ENCODE peak calls at places on chromosomes 16 and 17, in seven cellular contexts. D is thoracic aorta, S is fibroblast of villous mesenchyme, B is IMR-90, Z is fibroblast of lung, T is heart right ventricle, O is psoas muscle. G is an unnamed sample.

GRCh38 chr16:4369006-4369766 is 2.5 kb upstream of the VASN start:
- DNase-seq in T (peak; percentile 15), S (no peak), Z (no peak), B (peak; percentile 51), O (no peak), D (peak; percentile 54), G (no peak)

GRCh38 chr16:59060212-59060611 is 326.1 kb upstream of the GOT2 start:
- DNase-seq in D (no peak), S (peak; percentile 14), T (no peak), O (no peak), B (peak; percentile 84), Z (peak; percentile 30), G (no peak)

GRCh38 chr16:16048904-16049582 is 99.6 kb downstream of the ABCC1 start:
- DNase-seq in T (peak; percentile 41), B (no peak), S (no peak), Z (no peak), D (no peak), O (no peak), G (no peak)

GRCh38 chr17:55278173-55278748 is 13.5 kb downstream of the HLF start:
- DNase-seq in T (no peak), O (no peak), S (no peak), D (no peak), Z (no peak), B (no peak), G (no peak)

GRCh38 chr17:8473451-8474192 is 37.9 kb downstream of the NDEL1 start:
- DNase-seq in O (no peak), D (no peak), T (no peak), S (no peak), B (no peak), Z (no peak), G (no peak)

GRCh38 chr17:56679148-56679766 is 85.8 kb downstream of the NOG start:
- DNase-seq in O (peak; percentile 32), D (no peak), T (no peak), Z (peak; percentile 58), S (peak; percentile 35), B (peak; percentile 56), G (no peak)

GRCh38 chr16:4388275-4389021 is 16.8 kb downstream of the VASN start:
- DNase-seq in S (no peak), T (peak; percentile 62), Z (no peak), O (no peak), D (no peak), B (no peak), G (no peak)

GRCh38 chr16:12794486-12795399 is 8.9 kb downstream of the CPPED1 start:
- DNase-seq in T (peak; percentile 52), S (no peak), B (no peak), Z (no peak), O (no peak), D (no peak), G (no peak)

GRCh38 chr17:77440571-77440981 is 299.8 kb downstream of the SEC14L1 start:
- DNase-seq in O (no peak), S (no peak), Z (no peak), D (no peak), T (no peak), B (no peak), G (peak; percentile 29)

DNA sequence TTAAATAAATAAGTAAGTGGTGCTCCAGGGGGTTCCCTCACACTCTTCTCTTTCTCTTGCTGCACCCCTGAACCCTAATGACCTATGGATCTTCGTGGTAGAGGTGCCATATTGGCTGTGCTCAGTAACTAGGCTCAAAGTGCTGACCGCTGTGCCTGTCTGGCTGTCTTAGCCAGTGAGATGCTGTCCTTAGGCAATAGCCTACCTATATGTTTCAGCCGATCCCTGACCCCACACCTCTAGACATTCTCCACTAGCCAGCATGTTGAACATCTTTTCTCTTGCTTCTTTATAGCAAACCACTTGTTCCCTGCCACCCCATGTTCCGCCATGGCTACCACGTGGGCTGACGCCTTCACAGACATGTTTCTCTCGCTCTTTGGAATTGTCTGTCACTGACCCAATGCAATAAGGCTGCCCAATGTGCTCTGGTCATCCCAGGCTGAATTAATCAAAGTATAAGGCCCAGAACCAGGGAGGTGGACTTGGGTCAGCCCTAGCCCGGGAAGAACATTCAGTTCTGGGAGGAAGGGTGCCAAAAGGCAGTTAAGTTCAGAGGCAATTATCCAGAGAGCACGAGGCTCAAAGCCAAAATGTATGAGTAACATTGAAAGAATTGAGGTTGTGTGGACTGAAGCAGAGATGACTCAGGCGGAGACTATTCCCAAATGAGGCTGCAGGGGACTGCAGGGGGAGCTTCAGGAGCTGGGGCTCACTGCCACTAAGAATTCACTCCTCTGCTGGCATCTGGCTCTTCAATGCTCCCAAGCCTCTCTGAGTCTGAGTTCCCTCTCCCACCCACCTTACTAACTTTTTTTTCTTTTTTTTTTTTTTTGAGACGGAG is 28.7 kb upstream of the TNRC6A start:
- DNase-seq in T (peak; percentile 48), S (peak; percentile 95), O (peak; percentile 84), B (peak; percentile 98), D (peak; percentile 85), Z (peak; percentile 99), G (peak; percentile 60)
- TF ChIP-seq CTCF in T (peak; percentile 58), S (peak; percentile 43), O (peak; percentile 9), B (peak; percentile 51), D (no peak), Z (peak; percentile 36), G (peak; percentile 16)

GRCh38 chr16:57372372-57373116 is at the start of gene CX3CL1:
- DNase-seq in D (no peak), B (peak; percentile 39), O (no peak), S (peak; percentile 50), Z (no peak), T (peak; percentile 64), G (peak; percentile 76)
- TF ChIP-seq CTCF in D (peak; percentile 52), B (no peak), O (no peak), S (peak; percentile 8), Z (no peak), T (peak; percentile 64), G (no peak)

DNA sequence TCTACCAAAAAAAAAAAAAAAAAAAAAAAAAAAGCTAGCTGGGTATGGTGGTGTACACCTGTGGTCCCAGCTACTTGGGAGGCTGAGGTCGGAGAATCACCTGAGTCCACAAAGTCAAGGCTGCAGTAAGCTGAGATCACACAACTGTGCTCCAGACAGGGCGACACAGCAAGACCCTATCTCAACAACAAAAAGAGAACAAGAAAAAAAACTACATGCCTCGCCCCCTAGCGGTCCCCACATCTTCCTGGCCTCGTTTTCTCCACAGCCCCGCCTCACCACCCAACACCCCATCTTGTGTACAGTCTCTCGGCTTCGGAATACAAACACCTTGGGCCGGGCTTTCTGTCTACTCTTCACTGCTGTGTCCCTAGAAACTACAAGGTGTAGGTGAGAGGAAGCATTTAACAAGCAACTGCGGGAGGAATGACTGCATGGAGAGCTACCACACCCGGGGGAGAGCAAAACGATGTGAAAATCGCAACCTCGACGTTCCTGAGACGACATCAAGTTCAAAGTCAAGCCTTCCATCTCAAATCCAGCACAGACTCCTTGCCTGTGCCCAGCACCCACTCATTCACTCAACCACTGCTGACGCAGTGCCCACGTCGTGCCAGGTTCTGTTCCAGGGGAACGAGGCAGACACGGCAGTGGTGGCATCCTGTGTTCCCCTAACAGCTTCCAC is 9.0 kb downstream of the NTAN1 start:
- DNase-seq in B (no peak), O (no peak), S (no peak), D (no peak), T (no peak), Z (no peak), G (no peak)
- TF ChIP-seq CTCF in B (no peak), O (no peak), S (no peak), D (no peak), T (no peak), Z (no peak), G (no peak)

GRCh38 chr17:1058423-1059130 is 61.6 kb downstream of the TIMM22 start:
- DNase-seq in T (peak; percentile 80), D (no peak), B (peak; percentile 35), O (peak; percentile 72), Z (peak; percentile 32), S (peak; percentile 21), G (peak; percentile 65)
- TF ChIP-seq CTCF in T (peak; percentile 60), D (peak; percentile 54), B (peak; percentile 49), O (peak; percentile 45), Z (peak; percentile 7), S (peak; percentile 41), G (peak; percentile 40)

GRCh38 chr16:8796469-8797363 is 723 bp downstream of the TMEM186 start:
- DNase-seq in O (no peak), S (no peak), T (no peak), B (no peak), Z (no peak), D (no peak), G (no peak)
- TF ChIP-seq CTCF in O (no peak), S (no peak), T (no peak), B (no peak), Z (no peak), D (no peak), G (no peak)

DNA sequence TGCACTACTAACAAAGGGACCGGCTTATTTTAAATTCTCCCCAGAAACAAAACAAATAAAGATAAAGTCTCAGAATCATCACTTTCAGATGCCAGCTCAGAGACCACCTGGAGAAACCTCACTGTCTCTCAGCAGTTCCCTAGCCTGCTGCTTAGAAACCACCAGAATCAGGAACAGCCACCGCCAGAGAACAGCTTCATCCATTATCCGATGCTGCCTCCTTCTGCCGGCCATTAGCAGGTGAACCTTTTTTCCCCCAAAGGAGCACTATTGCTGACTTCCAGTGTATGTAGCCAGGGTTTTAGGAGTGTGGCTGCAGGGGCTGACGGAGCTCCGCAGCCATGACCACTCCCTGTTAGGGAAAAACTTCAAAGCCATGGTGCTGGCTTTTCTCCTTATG is 171.2 kb upstream of the DYNLRB2 start:
- DNase-seq in O (no peak), S (peak; percentile 52), D (no peak), B (peak; percentile 60), T (no peak), Z (peak; percentile 64), G (peak; percentile 34)
- TF ChIP-seq CTCF in O (no peak), S (peak; percentile 62), D (peak; percentile 53), B (peak; percentile 86), T (peak; percentile 56), Z (peak; percentile 68), G (peak; percentile 51)

GRCh38 chr17:2994441-2994840 is 69.0 kb downstream of the OR1D5 start:
- DNase-seq in T (no peak), D (no peak), S (no peak), O (no peak), B (no peak), Z (no peak), G (no peak)
- TF ChIP-seq CTCF in T (no peak), D (no peak), S (no peak), O (no peak), B (no peak), Z (no peak), G (no peak)

DNA sequence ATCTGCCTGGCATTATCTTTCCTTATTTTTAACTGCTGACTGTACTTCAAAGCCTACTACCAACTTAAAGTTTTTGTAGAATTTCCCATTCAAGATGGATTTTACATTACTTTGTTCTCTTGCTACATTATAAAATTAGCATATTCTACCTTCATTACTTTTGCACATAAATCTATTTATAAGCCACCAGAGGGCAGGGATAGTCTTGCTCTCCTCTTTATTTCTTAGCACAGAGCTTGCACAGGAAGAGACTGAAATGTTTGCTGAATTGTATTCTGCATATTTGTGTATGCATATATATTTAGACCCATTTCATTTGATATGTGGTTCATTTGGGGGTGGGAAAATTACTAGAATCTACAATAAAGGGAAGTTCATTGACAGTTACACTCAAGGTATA is 108.0 kb downstream of the SKAP1 start:
- DNase-seq in B (peak; percentile 29), D (no peak), Z (peak; percentile 53), O (no peak), S (peak; percentile 10), T (no peak), G (no peak)
- TF ChIP-seq CTCF in B (peak; percentile 28), D (no peak), Z (peak; percentile 18), O (no peak), S (peak; percentile 20), T (no peak), G (no peak)